ENCODE peak calls at places on chromosomes 12 and 14, in five cellular contexts. L, R, M, I and T are unnamed samples. For H3K4me1 and H3K36me3, the result is how much of the 10 kb centered on the place peaks cover.

GRCh38 chr14:47277703-47278102 is 397.7 kb downstream of the MDGA2 start:
- DNase-seq in I (no peak), R (no peak), L (no peak), M (no peak), T (no peak)

GRCh38 chr12:79773896-79774295 is 83.1 kb upstream of the PAWR start:
- DNase-seq in I (no peak), R (peak), M (no peak), L (no peak), T (no peak)

GRCh38 chr12:10563002-10563401 is 50.4 kb downstream of the MAGOHB start:
- DNase-seq in I (no peak), M (no peak), R (no peak), L (no peak), T (no peak)

GRCh38 chr12:32502693-32503510 is 103.5 kb downstream of the FGD4 start:
- DNase-seq in L (no peak), I (no peak), M (no peak), R (peak), T (no peak)

GRCh38 chr12:32240210-32240609 is 133.6 kb downstream of the BICD1 start:
- DNase-seq in I (no peak), L (no peak), M (no peak), R (no peak), T (no peak)

GRCh38 chr14:64643709-64644108 is 60.5 kb upstream of the PLEKHG3 start:
- DNase-seq in M (no peak), I (no peak), R (no peak), L (no peak), T (no peak)

GRCh38 chr12:107352347-107353081 is 259.2 kb upstream of the CRY1 start:
- DNase-seq in M (no peak), R (no peak), L (no peak), I (no peak), T (no peak)

GRCh38 chr12:94204647-94205247 is 56.4 kb downstream of the PLXNC1 start:
- DNase-seq in R (no peak), M (no peak), I (no peak), L (no peak), T (no peak)

GRCh38 chr12:131085125-131085815 is 131.6 kb downstream of the ADGRD1 start:
- DNase-seq in M (no peak), I (peak), R (no peak), L (peak), T (peak)

GRCh38 chr14:78448483-78449094 is 278.4 kb downstream of the NRXN3 start:
- DNase-seq in R (peak), I (peak), L (no peak), M (no peak), T (no peak)

GRCh38 chr12:118259079-118259478 is 113.6 kb downstream of the TAOK3 start:
- DNase-seq in R (no peak), L (no peak), I (no peak), M (no peak), T (no peak)

GRCh38 chr12:46148706-46149463 is 120.0 kb downstream of the SLC38A1 start:
- DNase-seq in L (no peak), M (no peak), R (peak), I (no peak), T (no peak)

GRCh38 chr14:79265366-79265765 is 945.9 kb downstream of the DIO2 start:
- DNase-seq in L (no peak), I (no peak), M (no peak), R (no peak), T (no peak)

GRCh38 chr14:24741871-24742270 is 107.9 kb upstream of the GZMB start:
- DNase-seq in R (peak), I (no peak), L (no peak), M (no peak), T (no peak)

GRCh38 chr12:101076940-101077351 is 133.1 kb downstream of the SLC5A8 start:
- DNase-seq in M (no peak), I (no peak), R (no peak), L (no peak), T (no peak)

GRCh38 chr12:104282109-104282508 is 21.4 kb upstream of the EID3 start:
- DNase-seq in I (no peak), M (no peak), L (no peak), R (peak), T (no peak)

GRCh38 chr14:100994757-100995156 is 91.2 kb upstream of the RTL1 start:
- DNase-seq in L (no peak), M (no peak), R (no peak), I (no peak), T (no peak)
- H3K4me1 ChIP-seq in L (under half), M (under half), R (under half), I (under half), T (under half)

DNA sequence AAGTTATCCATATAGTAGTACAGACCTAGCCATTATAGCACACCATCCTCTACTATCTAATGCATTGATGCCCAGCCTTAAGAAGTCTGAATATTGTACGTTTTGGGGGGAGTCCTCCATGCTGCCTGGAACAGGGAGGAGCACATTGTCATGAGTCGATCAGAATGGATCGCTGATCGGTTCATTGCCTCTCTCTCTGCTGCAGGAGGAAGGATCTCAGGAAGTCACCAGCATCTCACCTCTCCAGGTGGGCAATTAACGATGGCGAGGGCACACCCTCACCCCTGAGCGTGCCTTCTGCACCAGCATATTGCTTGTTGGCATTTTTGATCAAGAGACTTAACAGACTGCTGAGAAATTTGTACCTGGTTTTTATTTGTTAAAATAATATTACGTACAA is 11.5 kb downstream of the CCND2 start:
- DNase-seq in L (no peak), M (no peak), I (peak), R (no peak), T (no peak)
- H3K36me3 ChIP-seq in L (half or more), M (half or more), I (under half), R (half or more), T (half or more)

GRCh38 chr14:98136420-98136819 is 1135.6 kb downstream of the BCL11B start:
- DNase-seq in I (no peak), L (peak), M (no peak), R (no peak), T (no peak)
- H3K4me1 ChIP-seq in I (under half), L (half or more), M (half or more), R (under half), T (under half)

DNA sequence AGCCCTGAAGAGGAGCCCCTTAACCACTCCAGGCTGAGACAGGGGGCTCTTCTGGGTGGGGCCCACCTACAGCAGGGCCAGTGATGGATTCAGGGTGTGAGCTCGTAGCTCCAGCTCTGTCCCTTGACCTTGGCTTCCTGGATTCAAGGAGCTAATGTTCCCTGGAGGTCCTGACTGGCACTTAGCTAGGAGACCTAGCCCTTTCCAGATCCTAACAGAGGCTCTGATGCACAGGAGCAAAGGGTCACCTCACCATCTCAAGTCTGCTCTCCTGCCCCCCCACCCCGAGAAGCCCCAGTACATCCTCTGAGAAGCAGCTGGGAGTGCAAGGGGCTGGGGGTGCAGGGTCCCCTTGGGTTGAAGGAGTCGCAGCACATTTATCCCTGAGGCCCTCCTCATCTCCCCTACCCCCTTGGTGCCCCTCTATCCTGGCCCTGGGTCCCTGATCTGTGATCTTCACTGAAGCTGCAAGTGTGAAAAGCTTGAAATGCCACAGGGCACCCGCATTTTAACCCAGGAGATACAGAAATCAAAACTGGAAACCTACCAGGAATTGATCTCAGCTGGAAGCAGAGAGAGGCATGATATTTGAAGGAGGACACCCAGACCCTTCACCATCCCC is 2.9 kb downstream of the RIN3 start:
- DNase-seq in M (no peak), I (no peak), R (no peak), L (no peak), T (no peak)
- H3K36me3 ChIP-seq in M (under half), I (under half), R (under half), L (under half), T (under half)

DNA sequence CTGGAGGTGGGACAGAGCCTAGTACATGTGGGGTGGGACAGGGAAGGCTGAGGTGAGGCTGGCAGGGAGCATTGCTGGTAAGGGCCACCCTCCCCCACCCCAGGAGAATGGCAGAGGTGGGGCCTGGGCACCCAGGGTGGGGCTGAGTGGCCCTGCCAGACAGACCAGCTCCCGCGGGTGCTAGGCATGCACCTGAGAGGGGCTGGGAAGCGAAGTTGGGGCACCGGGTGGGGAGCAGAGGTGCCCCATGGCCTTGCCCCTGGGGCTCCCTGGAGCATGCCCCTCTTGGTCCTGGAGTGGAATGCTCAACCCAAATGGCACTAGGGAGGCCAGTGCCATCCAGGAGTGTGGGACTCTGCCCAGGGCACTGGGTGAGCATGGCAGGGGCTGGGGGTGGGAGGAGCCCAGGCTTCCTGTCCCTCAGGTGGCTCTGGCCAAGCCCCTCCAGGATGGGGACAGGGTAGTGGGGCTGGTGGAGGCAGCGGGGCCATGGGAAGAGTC is 1.3 kb downstream of the TNFAIP2 start:
- DNase-seq in R (no peak), I (no peak), M (no peak), L (no peak), T (no peak)
- H3K4me1 ChIP-seq in R (half or more), I (under half), M (under half), L (under half), T (half or more)